ENCODE peak calls at places on chromosomes 13 and 19, in six cellular contexts. H, E, G, Q, F and J are unnamed samples. For H3K4me1, the result is how much of the 10 kb centered on the place peaks cover.

GRCh38 chr13:76783798-76784197 is 102.4 kb downstream of the KCTD12 start:
- DNase-seq in H (no peak), E (peak), G (no peak), Q (no peak), F (no peak), J (peak)

GRCh38 chr13:80141114-80141849 is 199.6 kb downstream of the SPRY2 start:
- DNase-seq in H (peak), E (peak), G (peak), Q (no peak), F (no peak), J (no peak)

GRCh38 chr19:13051581-13052165 is 51.0 kb downstream of the LYL1 start:
- DNase-seq in H (peak), E (peak), G (peak), Q (peak), F (no peak), J (peak)

GRCh38 chr13:60139272-60139671 is 24.5 kb downstream of the DIAPH3 start:
- DNase-seq in H (peak), E (no peak), G (no peak), Q (peak), F (no peak), J (no peak)

GRCh38 chr19:13557756-13558398 is 51.6 kb upstream of the CACNA1A start:
- DNase-seq in H (peak), E (peak), G (no peak), Q (peak), F (peak), J (peak)

GRCh38 chr19:54294539-54294938 is 13.6 kb upstream of the LILRB2 start:
- DNase-seq in H (no peak), E (no peak), G (no peak), Q (no peak), F (no peak), J (no peak)

GRCh38 chr13:92553470-92554114 is 673.0 kb upstream of the GPC6 start:
- DNase-seq in H (no peak), E (no peak), G (no peak), Q (no peak), F (no peak), J (no peak)

GRCh38 chr13:42275098-42275471 is 3.1 kb downstream of the AKAP11 start:
- DNase-seq in H (peak), E (no peak), G (no peak), Q (no peak), F (peak), J (no peak)

GRCh38 chr19:53068199-53068598 is 23.7 kb downstream of the ERVV-2 start:
- DNase-seq in H (no peak), E (no peak), G (no peak), Q (no peak), F (no peak), J (no peak)

GRCh38 chr19:46861691-46862503 is 1.1 kb downstream of the ARHGAP35 start:
- DNase-seq in H (peak), E (peak), G (no peak), Q (peak), F (peak), J (peak)

GRCh38 chr13:38166121-38166520 is 183.5 kb upstream of the UFM1 start:
- DNase-seq in H (peak), E (no peak), G (no peak), Q (no peak), F (no peak), J (no peak)

GRCh38 chr13:60288569-60288968 is 108.5 kb upstream of the TDRD3 start:
- DNase-seq in H (no peak), E (no peak), G (no peak), Q (no peak), F (no peak), J (no peak)

GRCh38 chr13:97367016-97367415 is 67.0 kb upstream of the RAP2A start:
- DNase-seq in H (peak), E (no peak), G (no peak), Q (no peak), F (no peak), J (no peak)

GRCh38 chr13:66778461-66778860 is 451.7 kb downstream of the PCDH9 start:
- DNase-seq in H (no peak), E (no peak), G (no peak), Q (no peak), F (no peak), J (no peak)

GRCh38 chr13:106156468-106156867 is 379.0 kb downstream of the EFNB2 start:
- DNase-seq in H (peak), E (no peak), G (peak), Q (peak), F (no peak), J (no peak)

GRCh38 chr19:18634612-18635290 is 2.1 kb upstream of the KLHL26 start:
- DNase-seq in H (peak), E (no peak), G (no peak), Q (no peak), F (no peak), J (no peak)

GRCh38 chr13:25214371-25215252 is 42.5 kb upstream of the AMER2 start:
- DNase-seq in H (peak), E (no peak), G (no peak), Q (peak), F (no peak), J (peak)

GRCh38 chr13:44470623-44471562 is 97.3 kb downstream of the SERP2 start:
- DNase-seq in H (peak), E (peak), G (peak), Q (peak), F (peak), J (peak)

GRCh38 chr13:21822029-21822428 is 151.2 kb downstream of the FGF9 start:
- DNase-seq in H (no peak), E (no peak), G (no peak), Q (no peak), F (no peak), J (no peak)

GRCh38 chr19:35702223-35703012 is 1.9 kb upstream of the ZBTB32 start:
- DNase-seq in H (peak), E (peak), G (peak), Q (peak), F (peak), J (peak)

GRCh38 chr19:58562126-58563033 is 4.0 kb upstream of the UBE2M start:
- DNase-seq in H (peak), E (peak), G (peak), Q (peak), F (no peak), J (peak)

GRCh38 chr19:17504030-17504429 is 7.4 kb upstream of the PGLS start:
- DNase-seq in H (no peak), E (no peak), G (no peak), Q (no peak), F (peak), J (no peak)

GRCh38 chr19:17505218-17505617 is 6.2 kb upstream of the PGLS start:
- DNase-seq in H (no peak), E (no peak), G (no peak), Q (no peak), F (no peak), J (no peak)

GRCh38 chr19:17503240-17503639 is 8.2 kb upstream of the PGLS start:
- DNase-seq in H (no peak), E (no peak), G (no peak), Q (no peak), F (no peak), J (no peak)

GRCh38 chr19:17504456-17504855 is 7.0 kb upstream of the PGLS start:
- DNase-seq in H (no peak), E (no peak), G (no peak), Q (no peak), F (no peak), J (no peak)

DNA sequence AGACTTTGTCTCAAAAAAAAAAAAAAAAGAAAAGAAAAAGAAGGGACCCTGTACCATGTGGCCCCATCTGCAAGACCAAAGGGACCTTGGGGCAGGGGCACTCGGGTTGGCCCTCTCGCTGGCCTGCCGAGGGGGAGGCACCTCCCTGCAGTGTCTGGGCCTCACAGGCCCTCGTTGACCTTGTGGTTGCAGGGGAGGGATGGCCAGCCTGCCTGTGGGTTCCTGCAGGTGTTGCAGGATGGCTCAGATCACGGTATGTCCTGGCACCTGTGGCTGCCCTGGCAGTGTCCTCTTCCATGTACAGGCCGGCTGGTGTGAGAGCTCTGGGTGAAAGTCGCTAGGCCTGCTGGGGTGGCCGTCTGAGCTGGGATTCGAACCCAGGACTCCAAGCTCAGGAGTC is 4.7 kb upstream of the PGLS start:
- DNase-seq in H (no peak), E (no peak), G (no peak), Q (no peak), F (no peak), J (no peak)
- H3K4me1 ChIP-seq in H (under half), E (under half), G (under half), Q (under half), F (under half), J (under half)

GRCh38 chr19:29467824-29468401 is 57.9 kb upstream of the VSTM2B start:
- DNase-seq in H (peak), E (peak), G (peak), Q (peak), F (peak), J (peak)
- TF ChIP-seq EZH2phosphoT487 in H (no peak), E (no peak), G (no peak), Q (no peak), F (no peak), J (no peak)

DNA sequence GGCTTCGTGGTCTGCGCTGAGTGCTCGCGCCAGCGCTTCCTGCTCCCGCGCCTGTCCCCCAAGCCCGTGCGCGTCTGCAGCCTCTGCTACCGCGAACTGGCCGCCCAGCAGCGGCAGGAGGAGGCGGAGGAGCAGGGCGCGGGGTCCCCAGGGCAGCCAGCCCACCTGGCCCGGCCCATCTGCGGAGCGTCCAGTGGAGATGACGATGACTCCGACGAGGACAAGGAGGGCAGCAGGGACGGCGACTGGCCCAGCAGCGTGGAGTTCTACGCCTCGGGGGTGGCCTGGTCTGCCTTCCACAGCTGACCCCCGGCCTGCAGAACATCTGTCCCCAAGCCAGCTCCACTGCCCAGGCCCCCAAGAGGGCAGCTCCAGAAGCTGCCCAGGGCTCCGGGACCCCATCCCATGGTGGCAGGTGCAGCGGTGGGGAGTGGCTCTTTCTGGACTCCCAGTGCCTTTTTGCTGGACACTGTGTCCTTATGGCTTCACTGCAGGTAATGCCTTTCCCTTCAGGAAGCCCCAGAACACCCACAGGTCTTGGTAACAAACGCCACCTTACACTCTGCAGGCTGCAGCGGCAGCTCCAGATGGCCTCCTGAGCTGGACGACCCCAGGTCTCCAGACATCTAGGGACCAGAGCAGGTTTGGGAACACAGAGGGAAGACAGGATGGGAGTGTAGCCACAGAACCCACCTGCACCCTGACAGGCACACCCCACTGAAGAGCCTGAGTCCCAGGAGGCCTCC is 9.3 kb downstream of the PLEKHF1 start:
- DNase-seq in H (no peak), E (no peak), G (no peak), Q (no peak), F (no peak), J (no peak)
- H3K4me1 ChIP-seq in H (under half), E (under half), G (under half), Q (under half), F (under half), J (under half)

GRCh38 chr19:55527197-55528029 is 9.5 kb downstream of the SBK2 start:
- DNase-seq in H (no peak), E (no peak), G (no peak), Q (no peak), F (no peak), J (no peak)

GRCh38 chr19:55526216-55527196 is 10.4 kb downstream of the SBK2 start:
- DNase-seq in H (peak), E (no peak), G (peak), Q (peak), F (no peak), J (peak)

GRCh38 chr19:55529636-55530230 is 7.2 kb downstream of the SBK2 start:
- DNase-seq in H (no peak), E (no peak), G (no peak), Q (no peak), F (no peak), J (no peak)

GRCh38 chr19:55528030-55528801 is 8.7 kb downstream of the SBK2 start:
- DNase-seq in H (peak), E (no peak), G (peak), Q (peak), F (no peak), J (no peak)

DNA sequence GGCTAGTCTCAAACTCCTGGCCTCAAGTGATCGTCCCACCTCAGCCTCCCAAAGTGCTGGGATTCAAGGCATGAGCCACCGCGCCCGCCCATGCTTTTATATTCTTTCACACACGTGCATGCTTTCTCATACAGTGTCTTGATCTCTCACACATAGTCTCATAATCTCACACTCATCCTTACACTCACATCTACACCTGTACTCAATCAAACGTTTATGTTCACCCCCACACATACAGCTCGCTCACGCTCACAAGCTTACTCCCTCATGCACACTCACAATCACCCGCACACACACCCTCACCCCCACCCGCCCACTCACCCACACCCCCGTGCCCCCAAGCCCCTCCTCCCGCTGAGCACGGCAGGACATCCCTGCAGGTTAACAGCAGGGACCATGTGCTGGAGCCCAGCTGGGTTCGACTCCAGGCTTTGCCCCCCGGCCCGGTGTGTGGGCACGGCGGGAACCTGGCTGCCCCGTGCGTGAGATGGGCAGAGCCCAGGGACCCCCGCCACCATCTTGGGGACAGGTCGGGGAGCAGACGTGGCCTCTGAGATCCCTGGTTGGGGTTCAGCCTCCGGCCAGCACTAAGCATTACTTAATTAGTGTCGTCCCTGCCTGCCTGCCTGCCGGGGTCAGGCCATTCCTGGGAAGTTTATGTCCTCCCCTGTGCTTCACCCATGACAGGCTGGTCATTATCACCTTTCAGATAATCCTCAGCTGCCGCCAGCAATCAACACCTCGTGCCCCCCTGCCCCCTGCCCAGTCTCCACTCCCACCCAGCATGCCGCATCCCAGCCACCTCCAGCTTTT is 11.4 kb downstream of the SBK2 start:
- DNase-seq in H (no peak), E (no peak), G (no peak), Q (no peak), F (no peak), J (no peak)
- TF ChIP-seq EZH2phosphoT487 in H (no peak), E (no peak), G (no peak), Q (no peak), F (no peak), J (no peak)

GRCh38 chr19:39301562-39301961 is 5.4 kb downstream of the IFNL1 start:
- DNase-seq in H (no peak), E (no peak), G (no peak), Q (no peak), F (no peak), J (no peak)
- H3K4me1 ChIP-seq in H (under half), E (under half), G (under half), Q (under half), F (under half), J (under half)

GRCh38 chr19:45469132-45469834 is 1.5 kb downstream of the FOSB start:
- DNase-seq in H (peak), E (peak), G (peak), Q (peak), F (peak), J (peak)
- TF ChIP-seq EZH2phosphoT487 in H (no peak), E (no peak), G (no peak), Q (no peak), F (no peak), J (no peak)

DNA sequence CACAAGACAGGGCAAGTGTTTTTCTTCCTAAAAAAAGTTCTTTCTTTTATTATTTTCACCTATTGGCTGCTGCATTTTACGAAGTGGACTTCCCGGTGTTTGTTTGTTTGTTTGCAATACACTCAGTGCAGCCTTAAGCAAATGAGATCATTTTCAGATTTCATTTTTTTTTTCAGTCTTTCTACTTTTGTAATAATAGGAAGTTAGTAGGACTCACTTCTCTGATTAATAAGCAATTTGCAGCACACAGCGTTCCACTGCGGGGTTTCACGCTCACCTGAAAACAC is 128.3 kb downstream of the STK24 start:
- DNase-seq in H (no peak), E (no peak), G (no peak), Q (no peak), F (no peak), J (no peak)
- H3K4me1 ChIP-seq in H (under half), E (under half), G (under half), Q (under half), F (under half), J (under half)